ENCODE peak calls at places on chromosomes 11 and 22, in nine cellular contexts. G, F, J, T, C, N, A, E and X are unnamed samples.

GRCh38 chr11:44726278-44727113 is at the start of gene TSPAN18:
- DNase-seq in G (no peak), F (no peak), J (no peak), T (peak; percentile 47), C (no peak), N (no peak), A (no peak), E (peak; percentile 37), X (no peak)

GRCh38 chr22:32067613-32068012 is 24.6 kb downstream of the SLC5A1 start:
- DNase-seq in G (no peak), F (no peak), J (no peak), T (no peak), C (no peak), N (no peak), A (no peak), E (no peak), X (no peak)

GRCh38 chr11:32233276-32233675 is 142.4 kb downstream of the RCN1 start:
- DNase-seq in G (no peak), F (no peak), J (no peak), T (no peak), C (no peak), N (no peak), A (no peak), E (no peak), X (no peak)

GRCh38 chr11:132140056-132140455 is 769.6 kb downstream of the NTM start:
- DNase-seq in G (no peak), F (no peak), J (no peak), T (no peak), C (no peak), N (no peak), A (no peak), E (no peak), X (no peak)

GRCh38 chr22:49255741-49256318 is 571.8 kb downstream of the BRD1 start:
- DNase-seq in G (no peak), F (no peak), J (no peak), T (no peak), C (no peak), N (no peak), A (no peak), E (no peak), X (no peak)

GRCh38 chr11:10809373-10810199 is 860 bp upstream of the EIF4G2 start:
- DNase-seq in G (peak; percentile 78), F (peak; percentile 40), J (no peak), T (no peak), C (no peak), N (no peak), A (peak; percentile 80), E (no peak), X (peak; percentile 23)

GRCh38 chr11:11787305-11788066 is 54.3 kb upstream of the USP47 start:
- DNase-seq in G (peak; percentile 56), F (peak; percentile 77), J (peak; percentile 41), T (peak; percentile 86), C (peak; percentile 43), N (peak; percentile 83), A (peak; percentile 70), E (peak; percentile 78), X (peak; percentile 59)

GRCh38 chr11:9613830-9614762 is 40.6 kb downstream of the WEE1 start:
- DNase-seq in G (peak; percentile 89), F (peak; percentile 82), J (peak; percentile 92), T (peak; percentile 75), C (peak; percentile 84), N (peak; percentile 78), A (peak; percentile 75), E (peak; percentile 88), X (peak; percentile 83)

GRCh38 chr11:104134760-104135159 is 29.2 kb downstream of the PDGFD start:
- DNase-seq in G (peak; percentile 72), F (no peak), J (peak; percentile 13), T (no peak), C (no peak), N (no peak), A (peak; percentile 57), E (no peak), X (no peak)

GRCh38 chr11:1178201-1178885 is 20.6 kb downstream of the MUC5AC start:
- DNase-seq in G (no peak), F (no peak), J (no peak), T (no peak), C (no peak), N (no peak), A (no peak), E (no peak), X (no peak)

GRCh38 chr11:95891423-95892177 is 32.3 kb downstream of the MTMR2 start:
- DNase-seq in G (no peak), F (no peak), J (no peak), T (no peak), C (no peak), N (no peak), A (peak; percentile 58), E (no peak), X (no peak)

GRCh38 chr11:62142921-62143320 is 19.1 kb downstream of the INCENP start:
- DNase-seq in G (no peak), F (no peak), J (no peak), T (no peak), C (no peak), N (no peak), A (no peak), E (peak; percentile 62), X (no peak)

GRCh38 chr11:62145261-62145871 is 21.6 kb downstream of the INCENP start:
- DNase-seq in G (no peak), F (no peak), J (no peak), T (no peak), C (no peak), N (no peak), A (no peak), E (no peak), X (no peak)

GRCh38 chr11:62142043-62142375 is 18.2 kb downstream of the INCENP start:
- DNase-seq in G (no peak), F (no peak), J (no peak), T (no peak), C (no peak), N (no peak), A (no peak), E (no peak), X (no peak)

GRCh38 chr11:62144641-62145255 is 20.9 kb downstream of the INCENP start:
- DNase-seq in G (no peak), F (peak; percentile 52), J (no peak), T (no peak), C (no peak), N (no peak), A (no peak), E (no peak), X (no peak)

DNA sequence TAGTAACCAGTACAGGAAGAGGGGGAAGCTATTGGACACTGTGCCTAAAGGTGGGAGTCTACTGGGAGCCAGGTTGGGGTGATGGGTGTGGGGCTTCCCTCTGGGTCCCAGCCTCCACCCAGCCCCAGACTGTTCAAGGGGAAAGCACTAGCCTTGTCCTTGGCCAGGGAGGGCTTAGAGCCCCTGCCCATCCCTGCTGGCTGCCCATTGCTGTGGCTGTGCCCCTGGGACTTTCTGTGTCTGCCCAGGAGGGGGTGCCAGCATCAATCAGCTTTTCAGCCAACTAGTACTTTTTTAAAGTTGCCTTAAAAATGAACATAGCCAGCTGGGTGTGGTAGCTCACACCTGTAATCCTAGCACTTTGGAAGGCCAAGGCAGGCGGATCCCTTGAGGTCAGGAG is 19.9 kb downstream of the INCENP start:
- DNase-seq in G (no peak), F (no peak), J (no peak), T (no peak), C (peak; percentile 10), N (no peak), A (no peak), E (no peak), X (no peak)
- TF ChIP-seq CTCF in G (peak; percentile 10), F (no peak), J (no peak), T (no peak), C (no peak), N (no peak), A (peak; percentile 3), E (no peak), X (no peak)

DNA sequence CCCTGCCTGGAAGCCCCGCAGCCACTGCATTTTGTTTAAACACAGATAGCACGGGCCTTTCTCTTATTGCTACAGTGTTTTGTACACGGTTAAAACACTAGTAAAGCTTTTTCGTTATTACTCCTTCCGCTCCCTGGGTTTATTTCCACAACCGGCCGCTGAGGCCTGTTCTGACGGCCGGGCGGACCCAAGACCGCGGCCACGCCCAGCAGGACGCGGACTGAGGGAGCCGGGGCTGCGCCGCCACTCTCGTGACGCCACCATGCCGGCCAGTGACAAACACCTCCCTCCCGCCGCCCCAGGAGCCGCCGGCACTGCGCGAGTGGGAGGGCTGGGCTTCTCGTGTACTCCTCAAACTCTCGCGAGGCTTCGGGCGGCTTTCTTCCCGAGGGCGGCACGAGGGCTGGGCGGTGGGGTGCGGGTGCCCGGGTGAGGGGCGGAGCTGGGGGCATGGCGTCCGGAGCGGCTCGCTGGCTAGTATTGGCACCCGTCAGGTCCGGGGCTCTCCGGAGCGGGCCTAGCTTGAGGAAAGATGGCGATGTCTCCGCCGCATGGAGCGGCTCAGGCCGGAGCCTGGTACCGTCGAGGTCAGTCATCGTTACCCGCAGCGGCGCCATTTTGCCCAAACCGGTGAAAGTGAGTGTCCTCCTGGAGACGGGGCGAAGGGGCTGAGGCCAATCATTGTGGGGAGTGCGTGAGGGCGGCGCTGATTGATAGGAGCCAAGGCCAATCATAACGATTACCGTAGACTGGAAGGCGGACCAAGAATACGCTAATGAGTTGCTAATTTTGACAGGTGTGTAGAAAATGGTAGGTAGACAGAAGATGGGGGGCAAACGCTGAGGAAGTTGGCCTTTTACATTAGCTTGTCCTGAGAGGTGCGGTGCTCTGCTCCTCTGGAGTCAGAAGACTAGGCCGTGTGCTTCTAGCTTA is at the start of gene SMDT1:
- DNase-seq in G (peak; percentile 98), F (peak; percentile 99), J (peak; percentile 98), T (peak; percentile 98), C (peak; percentile 99), N (peak; percentile 99), A (peak; percentile 97), E (peak; percentile 98), X (peak; percentile 95)
- TF ChIP-seq CTCF in G (no peak), F (peak; percentile 28), J (no peak), T (no peak), C (no peak), N (no peak), A (no peak), E (no peak), X (no peak)

DNA sequence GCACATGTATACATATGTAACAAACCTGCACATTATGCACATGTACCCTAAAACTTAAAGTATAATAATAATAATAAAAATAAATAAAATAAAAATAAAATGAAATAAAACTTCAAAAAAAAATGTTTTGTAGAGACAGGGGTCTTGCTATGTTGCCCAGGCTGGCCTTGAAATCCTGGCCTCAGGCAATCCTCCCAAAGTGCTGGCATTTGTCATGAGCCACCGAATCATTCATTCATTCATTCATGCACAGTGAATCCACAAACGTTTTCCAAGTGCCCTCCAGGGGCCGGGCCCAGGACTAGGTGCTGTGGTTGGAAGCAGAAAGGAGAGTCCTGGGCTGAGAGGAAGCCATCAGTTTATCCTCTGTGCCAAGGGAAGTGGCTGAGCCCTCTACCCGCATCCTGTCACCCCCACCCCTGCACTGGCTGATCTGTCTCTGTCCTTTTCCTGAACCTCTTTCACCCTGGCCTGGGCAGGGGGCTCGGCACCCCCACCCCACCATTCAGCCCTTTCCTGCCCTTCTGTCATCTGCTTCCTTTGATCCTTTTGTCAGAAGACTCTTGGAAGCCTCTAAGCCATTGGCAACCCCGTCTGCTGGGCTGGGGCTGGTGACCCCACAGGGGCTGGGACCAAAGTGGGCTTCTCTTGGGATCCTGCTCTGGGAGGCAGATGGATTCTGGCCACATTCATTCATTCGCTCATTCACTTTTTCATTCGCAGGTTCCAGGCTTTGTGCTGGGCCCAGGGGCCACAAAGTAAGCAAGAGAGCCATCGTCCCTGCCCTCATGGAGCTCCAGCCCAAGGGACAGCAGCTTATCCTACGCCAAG is 84.3 kb downstream of the IGLL1 start:
- DNase-seq in G (no peak), F (no peak), J (no peak), T (no peak), C (no peak), N (no peak), A (no peak), E (no peak), X (no peak)
- TF ChIP-seq CTCF in G (no peak), F (no peak), J (no peak), T (no peak), C (no peak), N (no peak), A (no peak), E (no peak), X (no peak)

GRCh38 chr11:6297831-6298230 is 22.5 kb downstream of the CAVIN3 start:
- DNase-seq in G (no peak), F (no peak), J (no peak), T (no peak), C (no peak), N (no peak), A (no peak), E (no peak), X (no peak)
- TF ChIP-seq CTCF in G (peak; percentile 46), F (peak; percentile 30), J (no peak), T (peak; percentile 44), C (no peak), N (no peak), A (peak; percentile 46), E (no peak), X (no peak)